ENCODE peak calls at places on chromosomes 4 and X, in nine cellular contexts. One of them, this sample, is unnamed.

GRCh38 chrX:9940397-9940796 is 26.8 kb upstream of the CLDN34 start:
- DNase-seq in left lung: no peak
- DNase-seq in NT2/D1: no peak
- DNase-seq in CD8-positive, alpha-beta memory T cell: no peak
- DNase-seq in cardiac muscle cell: peak; percentile 41
- DNase-seq in endodermal cell: no peak
- DNase-seq in sigmoid colon: no peak
- DNase-seq in small intestine: no peak
- DNase-seq in H9: no peak
- DNase-seq in this sample: no peak

GRCh38 chr4:103634236-103634635 is 85.5 kb downstream of the TACR3 start:
- DNase-seq in left lung: no peak
- DNase-seq in NT2/D1: no peak
- DNase-seq in CD8-positive, alpha-beta memory T cell: no peak
- DNase-seq in cardiac muscle cell: no peak
- DNase-seq in endodermal cell: no peak
- DNase-seq in sigmoid colon: no peak
- DNase-seq in small intestine: no peak
- DNase-seq in H9: no peak
- DNase-seq in this sample: no peak

GRCh38 chr4:100644150-100644549 is 126.3 kb upstream of the EMCN start:
- DNase-seq in left lung: no peak
- DNase-seq in NT2/D1: no peak
- DNase-seq in CD8-positive, alpha-beta memory T cell: no peak
- DNase-seq in cardiac muscle cell: no peak
- DNase-seq in endodermal cell: no peak
- DNase-seq in sigmoid colon: no peak
- DNase-seq in small intestine: no peak
- DNase-seq in H9: no peak
- DNase-seq in this sample: no peak

GRCh38 chrX:2965965-2966364 is 36.8 kb upstream of the ARSD start:
- DNase-seq in left lung: no peak
- DNase-seq in NT2/D1: no peak
- DNase-seq in CD8-positive, alpha-beta memory T cell: no peak
- DNase-seq in cardiac muscle cell: no peak
- DNase-seq in endodermal cell: no peak
- DNase-seq in sigmoid colon: no peak
- DNase-seq in small intestine: no peak
- DNase-seq in H9: no peak
- DNase-seq in this sample: no peak

GRCh38 chrX:43940811-43941210 is 32.4 kb downstream of the NDP start:
- DNase-seq in left lung: no peak
- DNase-seq in NT2/D1: peak; percentile 20
- DNase-seq in CD8-positive, alpha-beta memory T cell: no peak
- DNase-seq in cardiac muscle cell: peak; percentile 56
- DNase-seq in endodermal cell: no peak
- DNase-seq in sigmoid colon: no peak
- DNase-seq in small intestine: no peak
- DNase-seq in H9: peak; percentile 35
- DNase-seq in this sample: no peak

GRCh38 chrX:24151513-24151912 is 2.0 kb downstream of the ZFX start:
- DNase-seq in left lung: no peak
- DNase-seq in NT2/D1: no peak
- DNase-seq in CD8-positive, alpha-beta memory T cell: no peak
- DNase-seq in cardiac muscle cell: no peak
- DNase-seq in endodermal cell: no peak
- DNase-seq in sigmoid colon: no peak
- DNase-seq in small intestine: no peak
- DNase-seq in H9: no peak
- DNase-seq in this sample: no peak

GRCh38 chr4:11106769-11107168 is 321.9 kb downstream of the HS3ST1 start:
- DNase-seq in left lung: no peak
- DNase-seq in NT2/D1: no peak
- DNase-seq in CD8-positive, alpha-beta memory T cell: no peak
- DNase-seq in cardiac muscle cell: peak; percentile 62
- DNase-seq in endodermal cell: no peak
- DNase-seq in sigmoid colon: no peak
- DNase-seq in small intestine: no peak
- DNase-seq in H9: no peak
- DNase-seq in this sample: no peak

GRCh38 chr4:64144994-64145393 is 264.3 kb downstream of the TECRL start:
- DNase-seq in left lung: no peak
- DNase-seq in NT2/D1: no peak
- DNase-seq in CD8-positive, alpha-beta memory T cell: no peak
- DNase-seq in cardiac muscle cell: no peak
- DNase-seq in endodermal cell: no peak
- DNase-seq in sigmoid colon: no peak
- DNase-seq in small intestine: peak; percentile 25
- DNase-seq in H9: no peak
- DNase-seq in this sample: peak; percentile 14

GRCh38 chrX:129600981-129601424 is 53.8 kb downstream of the APLN start:
- DNase-seq in left lung: no peak
- DNase-seq in NT2/D1: no peak
- DNase-seq in CD8-positive, alpha-beta memory T cell: no peak
- DNase-seq in cardiac muscle cell: peak; percentile 32
- DNase-seq in endodermal cell: peak; percentile 68
- DNase-seq in sigmoid colon: no peak
- DNase-seq in small intestine: peak; percentile 19
- DNase-seq in H9: no peak
- DNase-seq in this sample: no peak

GRCh38 chrX:10062352-10062751 is 94.4 kb upstream of the CLCN4 start:
- DNase-seq in left lung: no peak
- DNase-seq in NT2/D1: no peak
- DNase-seq in CD8-positive, alpha-beta memory T cell: no peak
- DNase-seq in cardiac muscle cell: no peak
- DNase-seq in endodermal cell: no peak
- DNase-seq in sigmoid colon: no peak
- DNase-seq in small intestine: no peak
- DNase-seq in H9: no peak
- DNase-seq in this sample: no peak

GRCh38 chrX:94400488-94400887 is 726.5 kb downstream of the FAM133A start:
- DNase-seq in left lung: no peak
- DNase-seq in NT2/D1: no peak
- DNase-seq in CD8-positive, alpha-beta memory T cell: no peak
- DNase-seq in cardiac muscle cell: no peak
- DNase-seq in endodermal cell: peak; percentile 68
- DNase-seq in sigmoid colon: no peak
- DNase-seq in small intestine: no peak
- DNase-seq in H9: peak; percentile 71
- DNase-seq in this sample: no peak

GRCh38 chr4:42104521-42104920 is 47.9 kb downstream of the BEND4 start:
- DNase-seq in left lung: no peak
- DNase-seq in NT2/D1: no peak
- DNase-seq in CD8-positive, alpha-beta memory T cell: no peak
- DNase-seq in cardiac muscle cell: peak; percentile 28
- DNase-seq in endodermal cell: no peak
- DNase-seq in sigmoid colon: no peak
- DNase-seq in small intestine: no peak
- DNase-seq in H9: no peak
- DNase-seq in this sample: no peak

GRCh38 chr4:145446184-145446583 is 35.5 kb upstream of the SMAD1 start:
- DNase-seq in left lung: no peak
- DNase-seq in NT2/D1: no peak
- DNase-seq in CD8-positive, alpha-beta memory T cell: no peak
- DNase-seq in cardiac muscle cell: no peak
- DNase-seq in endodermal cell: no peak
- DNase-seq in sigmoid colon: no peak
- DNase-seq in small intestine: no peak
- DNase-seq in H9: no peak
- DNase-seq in this sample: no peak

GRCh38 chrX:118974088-118974907 is at the start of gene LONRF3:
- DNase-seq in left lung: peak; percentile 92
- DNase-seq in NT2/D1: no peak
- DNase-seq in CD8-positive, alpha-beta memory T cell: peak; percentile 57
- DNase-seq in cardiac muscle cell: peak; percentile 64
- DNase-seq in endodermal cell: peak; percentile 53
- DNase-seq in sigmoid colon: peak; percentile 94
- DNase-seq in small intestine: peak; percentile 64
- DNase-seq in H9: no peak
- DNase-seq in this sample: peak; percentile 83

GRCh38 chr4:177410566-177410965 is 31.7 kb downstream of the AGA start:
- DNase-seq in left lung: no peak
- DNase-seq in NT2/D1: no peak
- DNase-seq in CD8-positive, alpha-beta memory T cell: no peak
- DNase-seq in cardiac muscle cell: no peak
- DNase-seq in endodermal cell: no peak
- DNase-seq in sigmoid colon: no peak
- DNase-seq in small intestine: no peak
- DNase-seq in H9: no peak
- DNase-seq in this sample: no peak

GRCh38 chr4:38456096-38456495 is 207.9 kb upstream of the KLF3 start:
- DNase-seq in left lung: peak; percentile 47
- DNase-seq in NT2/D1: no peak
- DNase-seq in CD8-positive, alpha-beta memory T cell: no peak
- DNase-seq in cardiac muscle cell: no peak
- DNase-seq in endodermal cell: no peak
- DNase-seq in sigmoid colon: no peak
- DNase-seq in small intestine: peak; percentile 44
- DNase-seq in H9: no peak
- DNase-seq in this sample: no peak

GRCh38 chr4:175412161-175412560 is 399.9 kb downstream of the GPM6A start:
- DNase-seq in left lung: peak; percentile 10
- DNase-seq in NT2/D1: no peak
- DNase-seq in CD8-positive, alpha-beta memory T cell: no peak
- DNase-seq in cardiac muscle cell: no peak
- DNase-seq in endodermal cell: no peak
- DNase-seq in sigmoid colon: no peak
- DNase-seq in small intestine: no peak
- DNase-seq in H9: no peak
- DNase-seq in this sample: no peak

GRCh38 chr4:82421796-82422560 is 8.3 kb downstream of the HNRNPDL start:
- DNase-seq in left lung: no peak
- DNase-seq in NT2/D1: no peak
- DNase-seq in CD8-positive, alpha-beta memory T cell: no peak
- DNase-seq in cardiac muscle cell: no peak
- DNase-seq in endodermal cell: peak; percentile 67
- DNase-seq in sigmoid colon: no peak
- DNase-seq in small intestine: no peak
- DNase-seq in H9: no peak
- DNase-seq in this sample: no peak

GRCh38 chrX:136154998-136155397 is 7.7 kb downstream of the FHL1 start:
- DNase-seq in left lung: no peak
- DNase-seq in NT2/D1: no peak
- DNase-seq in CD8-positive, alpha-beta memory T cell: no peak
- DNase-seq in cardiac muscle cell: no peak
- DNase-seq in endodermal cell: no peak
- DNase-seq in sigmoid colon: no peak
- DNase-seq in small intestine: no peak
- DNase-seq in H9: no peak
- DNase-seq in this sample: no peak
- H3K27me3 ChIP-seq in left lung: no peaks in the 10 kb centered on the region
- H3K27me3 ChIP-seq in NT2/D1: no peaks in the 10 kb centered on the region
- H3K27me3 ChIP-seq in CD8-positive, alpha-beta memory T cell: no peaks in the 10 kb centered on the region
- H3K27me3 ChIP-seq in cardiac muscle cell: no peaks in the 10 kb centered on the region
- H3K27me3 ChIP-seq in endodermal cell: no peaks in the 10 kb centered on the region
- H3K27me3 ChIP-seq in sigmoid colon: no peaks in the 10 kb centered on the region
- H3K27me3 ChIP-seq in small intestine: no peaks in the 10 kb centered on the region
- H3K27me3 ChIP-seq in H9: no peaks in the 10 kb centered on the region
- H3K27me3 ChIP-seq in this sample: no peaks in the 10 kb centered on the region

GRCh38 chrX:22533898-22534297 is 261.2 kb downstream of the CBLL2 start:
- DNase-seq in left lung: no peak
- DNase-seq in NT2/D1: peak; percentile 22
- DNase-seq in CD8-positive, alpha-beta memory T cell: no peak
- DNase-seq in cardiac muscle cell: no peak
- DNase-seq in endodermal cell: peak; percentile 50
- DNase-seq in sigmoid colon: no peak
- DNase-seq in small intestine: no peak
- DNase-seq in H9: no peak
- DNase-seq in this sample: no peak
- H3K9me3 ChIP-seq in left lung: no peaks in the 10 kb centered on the region
- H3K9me3 ChIP-seq in NT2/D1: no peaks in the 10 kb centered on the region
- H3K9me3 ChIP-seq in CD8-positive, alpha-beta memory T cell: no peaks in the 10 kb centered on the region
- H3K9me3 ChIP-seq in cardiac muscle cell: no peaks in the 10 kb centered on the region
- H3K9me3 ChIP-seq in endodermal cell: no peaks in the 10 kb centered on the region
- H3K9me3 ChIP-seq in sigmoid colon: no peaks in the 10 kb centered on the region
- H3K9me3 ChIP-seq in small intestine: no peaks in the 10 kb centered on the region
- H3K9me3 ChIP-seq in H9: no peaks in the 10 kb centered on the region
- H3K9me3 ChIP-seq in this sample: no peaks in the 10 kb centered on the region

DNA sequence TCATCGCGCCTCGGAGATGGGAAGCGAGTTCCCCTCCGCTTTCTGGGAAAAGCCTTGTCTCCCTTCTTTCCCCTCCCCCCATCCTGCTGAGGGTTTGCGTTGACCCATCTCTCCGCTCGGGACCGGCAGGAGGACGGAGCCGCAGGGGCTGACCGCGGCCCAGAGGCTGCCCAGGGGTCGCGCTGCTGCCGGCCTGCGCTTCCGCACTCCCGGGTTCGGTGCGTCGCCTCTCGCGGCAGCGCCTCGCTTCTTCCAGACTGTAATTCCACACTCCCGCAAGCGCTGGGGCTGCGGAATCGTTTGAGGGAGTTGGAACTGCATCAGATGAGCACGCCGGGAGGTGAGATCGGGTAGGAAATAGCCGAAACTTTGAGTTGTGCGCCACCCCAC is 88.3 kb downstream of the BCOR start:
- DNase-seq in left lung: peak; percentile 65
- DNase-seq in NT2/D1: no peak
- DNase-seq in CD8-positive, alpha-beta memory T cell: no peak
- DNase-seq in cardiac muscle cell: no peak
- DNase-seq in endodermal cell: peak; percentile 83
- DNase-seq in sigmoid colon: no peak
- DNase-seq in small intestine: no peak
- DNase-seq in H9: peak; percentile 60
- DNase-seq in this sample: no peak
- H3K27me3 ChIP-seq in left lung: peaks cover 81% of the 10 kb centered on the region
- H3K27me3 ChIP-seq in NT2/D1: peaks cover 60% of the 10 kb centered on the region
- H3K27me3 ChIP-seq in CD8-positive, alpha-beta memory T cell: no peaks in the 10 kb centered on the region
- H3K27me3 ChIP-seq in cardiac muscle cell: peaks cover 58% of the 10 kb centered on the region
- H3K27me3 ChIP-seq in endodermal cell: peaks cover 70% of the 10 kb centered on the region
- H3K27me3 ChIP-seq in sigmoid colon: no peaks in the 10 kb centered on the region
- H3K27me3 ChIP-seq in small intestine: no peaks in the 10 kb centered on the region
- H3K27me3 ChIP-seq in H9: peaks cover 61% of the 10 kb centered on the region
- H3K27me3 ChIP-seq in this sample: peaks cover 51% of the 10 kb centered on the region

GRCh38 chr4:761739-762138 is 56.1 kb downstream of the PCGF3 start:
- DNase-seq in left lung: peak; percentile 54
- DNase-seq in NT2/D1: no peak
- DNase-seq in CD8-positive, alpha-beta memory T cell: no peak
- DNase-seq in cardiac muscle cell: no peak
- DNase-seq in endodermal cell: no peak
- DNase-seq in sigmoid colon: no peak
- DNase-seq in small intestine: no peak
- DNase-seq in H9: no peak
- DNase-seq in this sample: peak; percentile 22

GRCh38 chr4:763922-764321 is 58.3 kb downstream of the PCGF3 start:
- DNase-seq in left lung: peak; percentile 66
- DNase-seq in NT2/D1: no peak
- DNase-seq in CD8-positive, alpha-beta memory T cell: no peak
- DNase-seq in cardiac muscle cell: no peak
- DNase-seq in endodermal cell: no peak
- DNase-seq in sigmoid colon: no peak
- DNase-seq in small intestine: no peak
- DNase-seq in H9: no peak
- DNase-seq in this sample: no peak

GRCh38 chr4:762211-763190 is 56.9 kb downstream of the PCGF3 start:
- DNase-seq in left lung: peak; percentile 53
- DNase-seq in NT2/D1: no peak
- DNase-seq in CD8-positive, alpha-beta memory T cell: no peak
- DNase-seq in cardiac muscle cell: peak; percentile 36
- DNase-seq in endodermal cell: no peak
- DNase-seq in sigmoid colon: no peak
- DNase-seq in small intestine: peak; percentile 51
- DNase-seq in H9: no peak
- DNase-seq in this sample: no peak

GRCh38 chr4:764405-765169 is 59.0 kb downstream of the PCGF3 start:
- DNase-seq in left lung: peak; percentile 47
- DNase-seq in NT2/D1: no peak
- DNase-seq in CD8-positive, alpha-beta memory T cell: no peak
- DNase-seq in cardiac muscle cell: no peak
- DNase-seq in endodermal cell: no peak
- DNase-seq in sigmoid colon: no peak
- DNase-seq in small intestine: no peak
- DNase-seq in H9: no peak
- DNase-seq in this sample: no peak

GRCh38 chr4:763191-763810 is 57.7 kb downstream of the PCGF3 start:
- DNase-seq in left lung: peak; percentile 69
- DNase-seq in NT2/D1: no peak
- DNase-seq in CD8-positive, alpha-beta memory T cell: no peak
- DNase-seq in cardiac muscle cell: no peak
- DNase-seq in endodermal cell: no peak
- DNase-seq in sigmoid colon: no peak
- DNase-seq in small intestine: no peak
- DNase-seq in H9: no peak
- DNase-seq in this sample: no peak
- H3K9me3 ChIP-seq in left lung: no peaks in the 10 kb centered on the region
- H3K9me3 ChIP-seq in NT2/D1: peaks cover 8% of the 10 kb centered on the region
- H3K9me3 ChIP-seq in CD8-positive, alpha-beta memory T cell: no peaks in the 10 kb centered on the region
- H3K9me3 ChIP-seq in cardiac muscle cell: no peaks in the 10 kb centered on the region
- H3K9me3 ChIP-seq in endodermal cell: peaks cover 6% of the 10 kb centered on the region
- H3K9me3 ChIP-seq in sigmoid colon: no peaks in the 10 kb centered on the region
- H3K9me3 ChIP-seq in small intestine: no peaks in the 10 kb centered on the region
- H3K9me3 ChIP-seq in H9: no peaks in the 10 kb centered on the region
- H3K9me3 ChIP-seq in this sample: no peaks in the 10 kb centered on the region

This sample was measured in heart left ventricle.